ENCODE peak calls at places on chromosomes 1 and 21, in eight cellular contexts. One of them, this sample, is unnamed.

GRCh38 chr1:188958461-188959115 is 1519.1 kb downstream of the BRINP3 start:
- DNase-seq in H9: no peak
- DNase-seq in PC-3: no peak
- DNase-seq in DND-41: no peak
- DNase-seq in colonic mucosa: no peak
- DNase-seq in fibroblast of lung: peak
- DNase-seq in HCT116: no peak
- DNase-seq in GM23248: no peak
- DNase-seq in this sample: no peak

GRCh38 chr1:3776231-3777030 is 3.9 kb downstream of the SMIM1 start:
- DNase-seq in H9: no peak
- DNase-seq in PC-3: no peak
- DNase-seq in DND-41: no peak
- DNase-seq in colonic mucosa: no peak
- DNase-seq in fibroblast of lung: no peak
- DNase-seq in HCT116: no peak
- DNase-seq in GM23248: no peak
- DNase-seq in this sample: no peak

GRCh38 chr1:40153073-40153770 is 8.0 kb upstream of the RLF start:
- DNase-seq in H9: no peak
- DNase-seq in PC-3: peak
- DNase-seq in DND-41: peak
- DNase-seq in colonic mucosa: peak
- DNase-seq in fibroblast of lung: peak
- DNase-seq in HCT116: peak
- DNase-seq in GM23248: peak
- DNase-seq in this sample: peak

GRCh38 chr1:16181887-16182719 is 26.2 kb upstream of the EPHA2 start:
- DNase-seq in H9: peak
- DNase-seq in PC-3: peak
- DNase-seq in DND-41: no peak
- DNase-seq in colonic mucosa: peak
- DNase-seq in fibroblast of lung: peak
- DNase-seq in HCT116: peak
- DNase-seq in GM23248: peak
- DNase-seq in this sample: no peak

GRCh38 chr1:171433451-171433850 is 51.9 kb upstream of the PRRC2C start:
- DNase-seq in H9: no peak
- DNase-seq in PC-3: peak
- DNase-seq in DND-41: no peak
- DNase-seq in colonic mucosa: no peak
- DNase-seq in fibroblast of lung: peak
- DNase-seq in HCT116: no peak
- DNase-seq in GM23248: peak
- DNase-seq in this sample: no peak

GRCh38 chr1:39976732-39977131 is 21.8 kb downstream of the MFSD2A start:
- DNase-seq in H9: peak
- DNase-seq in PC-3: no peak
- DNase-seq in DND-41: no peak
- DNase-seq in colonic mucosa: no peak
- DNase-seq in fibroblast of lung: peak
- DNase-seq in HCT116: no peak
- DNase-seq in GM23248: no peak
- DNase-seq in this sample: no peak

GRCh38 chr21:45285266-45285931 is 2.3 kb downstream of the POFUT2 start:
- DNase-seq in H9: peak
- DNase-seq in PC-3: no peak
- DNase-seq in DND-41: no peak
- DNase-seq in colonic mucosa: no peak
- DNase-seq in fibroblast of lung: no peak
- DNase-seq in HCT116: no peak
- DNase-seq in GM23248: no peak
- DNase-seq in this sample: no peak

GRCh38 chr1:93180723-93181613 is at the start of gene CCDC18:
- DNase-seq in H9: no peak
- DNase-seq in PC-3: peak
- DNase-seq in DND-41: peak
- DNase-seq in colonic mucosa: no peak
- DNase-seq in fibroblast of lung: peak
- DNase-seq in HCT116: peak
- DNase-seq in GM23248: peak
- DNase-seq in this sample: no peak

GRCh38 chr1:208207388-208208131 is 36.6 kb downstream of the PLXNA2 start:
- DNase-seq in H9: no peak
- DNase-seq in PC-3: no peak
- DNase-seq in DND-41: no peak
- DNase-seq in colonic mucosa: no peak
- DNase-seq in fibroblast of lung: peak
- DNase-seq in HCT116: no peak
- DNase-seq in GM23248: peak
- DNase-seq in this sample: no peak

GRCh38 chr1:193179094-193179493 is 7.3 kb downstream of the B3GALT2 start:
- DNase-seq in H9: no peak
- DNase-seq in PC-3: no peak
- DNase-seq in DND-41: no peak
- DNase-seq in colonic mucosa: no peak
- DNase-seq in fibroblast of lung: no peak
- DNase-seq in HCT116: no peak
- DNase-seq in GM23248: no peak
- DNase-seq in this sample: no peak

GRCh38 chr1:95407864-95408291 is 173.9 kb downstream of the RWDD3 start:
- DNase-seq in H9: peak
- DNase-seq in PC-3: no peak
- DNase-seq in DND-41: no peak
- DNase-seq in colonic mucosa: no peak
- DNase-seq in fibroblast of lung: no peak
- DNase-seq in HCT116: no peak
- DNase-seq in GM23248: no peak
- DNase-seq in this sample: no peak

GRCh38 chr1:76330993-76331603 is 256.6 kb downstream of the ST6GALNAC3 start:
- DNase-seq in H9: peak
- DNase-seq in PC-3: peak
- DNase-seq in DND-41: peak
- DNase-seq in colonic mucosa: peak
- DNase-seq in fibroblast of lung: peak
- DNase-seq in HCT116: peak
- DNase-seq in GM23248: peak
- DNase-seq in this sample: peak

GRCh38 chr1:39898146-39898545 is 3.6 kb downstream of the MYCL start:
- DNase-seq in H9: peak
- DNase-seq in PC-3: no peak
- DNase-seq in DND-41: no peak
- DNase-seq in colonic mucosa: no peak
- DNase-seq in fibroblast of lung: no peak
- DNase-seq in HCT116: no peak
- DNase-seq in GM23248: no peak
- DNase-seq in this sample: no peak

GRCh38 chr1:153483776-153484175 is 23.3 kb upstream of the S100A7 start:
- DNase-seq in H9: peak
- DNase-seq in PC-3: peak
- DNase-seq in DND-41: no peak
- DNase-seq in colonic mucosa: peak
- DNase-seq in fibroblast of lung: no peak
- DNase-seq in HCT116: no peak
- DNase-seq in GM23248: no peak
- DNase-seq in this sample: no peak

GRCh38 chr1:36922593-36923251 is 111.6 kb downstream of the GRIK3 start:
- DNase-seq in H9: no peak
- DNase-seq in PC-3: no peak
- DNase-seq in DND-41: no peak
- DNase-seq in colonic mucosa: no peak
- DNase-seq in fibroblast of lung: no peak
- DNase-seq in HCT116: no peak
- DNase-seq in GM23248: no peak
- DNase-seq in this sample: no peak

GRCh38 chr1:109112056-109112651 is 1.8 kb upstream of the ELAPOR1 start:
- DNase-seq in H9: no peak
- DNase-seq in PC-3: peak
- DNase-seq in DND-41: no peak
- DNase-seq in colonic mucosa: no peak
- DNase-seq in fibroblast of lung: peak
- DNase-seq in HCT116: no peak
- DNase-seq in GM23248: peak
- DNase-seq in this sample: no peak

GRCh38 chr1:37070126-37070525 is 35.8 kb upstream of the GRIK3 start:
- DNase-seq in H9: no peak
- DNase-seq in PC-3: no peak
- DNase-seq in DND-41: no peak
- DNase-seq in colonic mucosa: no peak
- DNase-seq in fibroblast of lung: no peak
- DNase-seq in HCT116: no peak
- DNase-seq in GM23248: no peak
- DNase-seq in this sample: no peak

DNA sequence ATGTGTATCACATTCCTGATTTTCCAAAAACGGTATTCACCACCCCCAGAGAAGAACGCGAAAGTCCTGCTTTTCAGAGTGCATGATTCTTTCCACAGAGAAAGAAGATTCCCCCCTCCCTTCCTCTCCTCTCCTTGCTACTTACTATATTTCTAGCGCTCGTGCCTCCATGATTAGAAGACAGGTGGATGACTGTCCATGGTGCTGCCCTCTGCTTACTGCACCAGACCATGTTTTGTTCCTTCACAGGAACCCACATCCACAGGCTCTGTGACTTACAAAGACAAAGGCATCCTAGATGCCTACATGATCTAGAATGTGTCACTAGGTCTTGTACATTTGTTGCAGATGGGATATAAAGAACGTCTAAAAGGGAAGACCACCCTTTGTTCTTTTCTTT is 49.1 kb upstream of the ZNF648 start:
- DNase-seq in H9: no peak
- DNase-seq in PC-3: no peak
- DNase-seq in DND-41: peak
- DNase-seq in colonic mucosa: no peak
- DNase-seq in fibroblast of lung: no peak
- DNase-seq in HCT116: no peak
- DNase-seq in GM23248: no peak
- DNase-seq in this sample: no peak
- H3K27ac ChIP-seq in H9: no peak
- H3K27ac ChIP-seq in PC-3: no peak
- H3K27ac ChIP-seq in DND-41: no peak
- H3K27ac ChIP-seq in colonic mucosa: no peak
- H3K27ac ChIP-seq in fibroblast of lung: no peak
- H3K27ac ChIP-seq in HCT116: no peak
- H3K27ac ChIP-seq in GM23248: no peak
- H3K27ac ChIP-seq in this sample: no peak

GRCh38 chr1:11714831-11715574 is 20.9 kb upstream of the AGTRAP start:
- DNase-seq in H9: no peak
- DNase-seq in PC-3: no peak
- DNase-seq in DND-41: no peak
- DNase-seq in colonic mucosa: no peak
- DNase-seq in fibroblast of lung: no peak
- DNase-seq in HCT116: no peak
- DNase-seq in GM23248: no peak
- DNase-seq in this sample: no peak
- H3K9ac ChIP-seq in H9: no peak
- H3K9ac ChIP-seq in PC-3: no peak
- H3K9ac ChIP-seq in DND-41: no peak
- H3K9ac ChIP-seq in colonic mucosa: no peak
- H3K9ac ChIP-seq in fibroblast of lung: no peak
- H3K9ac ChIP-seq in HCT116: no peak
- H3K9ac ChIP-seq in GM23248: no peak
- H3K9ac ChIP-seq in this sample: no peak

DNA sequence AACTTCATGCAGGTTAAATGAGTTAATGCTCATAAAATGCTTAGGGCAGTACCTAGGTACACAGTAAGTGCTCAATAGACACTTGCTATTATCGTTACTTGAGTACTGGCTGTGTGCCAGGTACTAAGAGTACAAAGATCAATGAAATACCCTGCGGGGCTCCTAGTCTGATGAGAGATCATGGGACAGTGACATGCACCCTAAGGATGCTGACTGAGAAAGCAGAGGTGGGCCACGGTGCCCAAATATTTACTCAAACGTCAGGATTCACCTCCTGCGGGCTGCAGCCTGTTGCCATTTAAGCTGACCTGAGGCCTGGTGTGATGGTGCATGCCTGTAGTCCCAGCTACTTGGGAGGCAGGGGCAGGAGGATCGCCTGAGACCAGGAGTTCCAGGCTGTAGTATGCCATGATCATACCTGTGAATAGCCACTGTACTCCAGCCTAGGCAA is 19.8 kb upstream of the LUZP1 start:
- DNase-seq in H9: no peak
- DNase-seq in PC-3: peak
- DNase-seq in DND-41: no peak
- DNase-seq in colonic mucosa: no peak
- DNase-seq in fibroblast of lung: no peak
- DNase-seq in HCT116: no peak
- DNase-seq in GM23248: no peak
- DNase-seq in this sample: no peak
- H3K27ac ChIP-seq in H9: no peak
- H3K27ac ChIP-seq in PC-3: peak
- H3K27ac ChIP-seq in DND-41: no peak
- H3K27ac ChIP-seq in colonic mucosa: no peak
- H3K27ac ChIP-seq in fibroblast of lung: no peak
- H3K27ac ChIP-seq in HCT116: peak
- H3K27ac ChIP-seq in GM23248: peak
- H3K27ac ChIP-seq in this sample: no peak

DNA sequence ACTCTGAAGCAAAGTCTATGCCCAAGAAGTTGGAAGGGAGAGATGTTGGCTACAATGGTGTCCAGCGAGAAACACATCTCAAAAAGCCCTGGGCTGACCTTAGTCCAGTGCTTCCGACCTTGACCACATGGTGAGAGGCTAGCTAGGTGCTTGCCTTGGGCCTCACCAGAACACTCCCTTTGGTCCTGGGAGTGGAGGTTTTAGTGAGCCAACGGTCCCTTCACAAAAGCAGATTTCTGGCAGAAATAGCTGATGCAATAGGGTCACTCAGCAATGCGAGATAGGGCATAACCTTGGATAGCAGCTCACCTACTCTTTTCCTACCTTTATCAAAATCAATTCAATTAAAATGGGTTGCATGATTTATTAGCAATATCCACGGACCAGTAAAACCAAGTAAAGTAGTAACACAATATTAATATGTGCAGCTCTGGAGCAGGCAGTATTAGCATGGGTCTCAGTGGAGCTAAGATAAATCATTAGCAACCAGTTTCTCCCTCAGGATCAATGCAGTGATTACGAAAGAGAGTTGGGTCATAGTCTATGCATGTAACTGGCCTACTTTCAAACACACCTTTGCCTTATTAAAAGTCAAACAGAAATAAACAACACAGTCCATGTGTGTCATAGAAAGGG is 1.9 kb downstream of the SLC30A10 start:
- DNase-seq in H9: no peak
- DNase-seq in PC-3: peak
- DNase-seq in DND-41: no peak
- DNase-seq in colonic mucosa: no peak
- DNase-seq in fibroblast of lung: no peak
- DNase-seq in HCT116: no peak
- DNase-seq in GM23248: no peak
- DNase-seq in this sample: no peak
- H3K9ac ChIP-seq in H9: no peak
- H3K9ac ChIP-seq in PC-3: no peak
- H3K9ac ChIP-seq in DND-41: no peak
- H3K9ac ChIP-seq in colonic mucosa: no peak
- H3K9ac ChIP-seq in fibroblast of lung: no peak
- H3K9ac ChIP-seq in HCT116: no peak
- H3K9ac ChIP-seq in GM23248: no peak
- H3K9ac ChIP-seq in this sample: no peak